ENCODE peak calls at places on chromosomes 5 and 9, in four cellular contexts. R is lung, D is mesothelial cell of epicardium, J is activated B cell treated with CpG ODN at 0.5 μM for 24 hours. F is an unnamed sample.

GRCh38 chr9:113973963-113974413 is 97.9 kb downstream of the ZNF618 start:
- DNase-seq in R (peak), D (no peak), J (no peak), F (no peak)

GRCh38 chr9:106961623-106962022 is 98.7 kb downstream of the ZNF462 start:
- DNase-seq in R (no peak), D (no peak), J (no peak), F (no peak)

GRCh38 chr5:51414516-51414915 is 31.3 kb downstream of the ISL1 start:
- DNase-seq in R (no peak), D (no peak), J (no peak), F (no peak)

GRCh38 chr5:115578657-115579056 is 23.6 kb downstream of the TICAM2 start:
- DNase-seq in R (no peak), D (no peak), J (no peak), F (no peak)

GRCh38 chr5:131068893-131069643 is 96.0 kb downstream of the HINT1 start:
- DNase-seq in R (no peak), D (no peak), J (no peak), F (no peak)

GRCh38 chr5:151770383-151771258 is 1.1 kb upstream of the G3BP1 start:
- DNase-seq in R (peak), D (peak), J (peak), F (no peak)

GRCh38 chr9:38357350-38358114 is 35.0 kb upstream of the ALDH1B1 start:
- DNase-seq in R (no peak), D (no peak), J (no peak), F (no peak)

GRCh38 chr9:135098400-135099105 is 11.1 kb downstream of the OLFM1 start:
- DNase-seq in R (no peak), D (peak), J (no peak), F (peak)

GRCh38 chr9:88310310-88310980 is 77.8 kb upstream of the SPIN1 start:
- DNase-seq in R (no peak), D (no peak), J (no peak), F (no peak)

GRCh38 chr5:139760066-139761056 is 35.2 kb upstream of the PSD2 start:
- DNase-seq in R (no peak), D (no peak), J (no peak), F (no peak)

GRCh38 chr5:74765201-74765600 is 1.7 kb downstream of the GFM2 start:
- DNase-seq in R (no peak), D (no peak), J (no peak), F (no peak)

GRCh38 chr5:13245982-13246601 is 698.4 kb downstream of the DNAH5 start:
- DNase-seq in R (no peak), D (no peak), J (no peak), F (no peak)

GRCh38 chr9:88076286-88077070 is 61.8 kb downstream of the SPATA31C2 start:
- DNase-seq in R (peak), D (peak), J (no peak), F (peak)

GRCh38 chr5:32642276-32643002 is 57.1 kb downstream of the SUB1 start:
- DNase-seq in R (no peak), D (no peak), J (no peak), F (no peak)

GRCh38 chr9:105877719-105878118 is 183.4 kb downstream of the TMEM38B start:
- DNase-seq in R (no peak), D (no peak), J (no peak), F (no peak)

DNA sequence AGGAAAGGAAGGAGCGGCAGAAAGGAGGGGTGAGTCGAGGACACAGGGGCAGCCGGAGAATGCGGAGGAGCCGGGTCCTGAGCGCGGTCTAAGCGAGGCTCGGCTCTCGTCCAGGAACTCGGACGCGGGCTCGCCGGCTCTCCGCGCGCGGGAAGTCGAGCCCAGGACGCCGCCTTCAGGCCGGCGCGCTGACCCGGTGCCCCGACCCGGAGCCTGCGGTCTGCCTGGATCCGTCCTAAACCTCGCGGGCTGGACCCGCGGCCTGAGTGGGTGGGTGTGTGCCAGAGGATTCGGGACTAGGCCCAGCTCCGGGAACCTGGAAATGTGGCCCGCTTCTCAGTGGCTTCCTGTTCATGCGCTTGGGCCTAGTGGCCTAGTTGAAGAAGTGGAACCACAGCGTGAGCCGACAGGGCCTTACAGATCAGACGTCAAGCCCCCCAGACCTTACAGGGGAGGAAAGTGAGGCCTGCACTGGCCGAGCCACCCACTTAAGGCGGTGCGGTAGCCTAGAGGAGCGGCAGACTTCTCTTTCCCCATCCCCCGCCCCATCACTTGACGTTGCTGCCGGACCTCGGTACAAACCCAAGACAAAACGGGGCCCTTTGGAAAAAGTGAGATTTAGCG is 1.2 kb downstream of the CDKN2B-AS1 start:
- DNase-seq in R (peak), D (peak), J (peak), F (peak)
- TF ChIP-seq CTCF in R (peak), D (no peak), J (no peak), F (no peak)

GRCh38 chr5:80935811-80936385 is 24.3 kb upstream of the RASGRF2 start:
- DNase-seq in R (no peak), D (no peak), J (no peak), F (no peak)
- TF ChIP-seq CTCF in R (no peak), D (no peak), J (no peak), F (no peak)

DNA sequence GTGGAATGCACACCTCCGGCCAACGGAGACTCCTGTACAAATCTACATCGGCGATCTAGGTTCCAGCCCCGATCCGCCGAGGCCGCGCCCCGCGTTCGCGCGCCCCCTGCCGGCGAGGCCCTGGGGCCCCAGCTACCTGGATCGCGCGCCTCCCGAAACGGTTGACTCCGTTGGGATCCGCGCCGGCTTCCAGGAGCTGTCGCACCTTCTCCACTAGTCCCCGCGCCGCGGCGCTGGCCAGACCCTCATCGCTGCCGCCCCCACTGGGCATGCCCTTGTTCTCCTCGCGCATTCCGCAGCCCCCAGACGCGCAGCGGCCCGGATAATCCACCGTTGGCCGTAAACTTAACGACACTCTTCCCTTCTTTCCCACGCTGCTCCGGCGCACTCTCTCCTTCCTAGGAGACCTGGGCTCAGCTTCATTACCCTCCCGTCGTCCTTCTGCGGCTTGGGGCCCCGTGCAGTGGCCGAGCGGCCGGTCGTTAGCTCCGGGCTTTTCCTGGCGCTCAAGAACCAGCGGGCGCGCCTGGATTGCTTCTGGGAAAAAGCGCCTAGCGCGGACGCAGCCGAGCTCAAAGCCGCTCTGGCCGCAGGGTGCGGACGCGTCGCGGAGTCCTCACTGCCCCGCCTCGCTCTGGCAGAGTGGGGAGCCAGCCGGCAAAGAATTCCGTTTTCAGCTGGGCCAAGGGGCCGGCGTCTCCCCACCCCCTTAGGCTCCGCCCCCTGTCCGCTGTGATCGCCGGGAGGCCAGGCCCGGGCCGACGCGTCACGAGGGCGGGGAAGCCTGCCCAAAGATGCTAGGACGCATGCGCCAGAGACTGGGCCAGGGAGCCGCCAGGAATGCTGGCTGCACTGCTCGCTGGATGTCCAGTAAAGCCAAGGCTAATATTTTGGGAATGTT is at the start of gene CDKN2B:
- DNase-seq in R (peak), D (peak), J (peak), F (peak)
- TF ChIP-seq CTCF in R (peak), D (peak), J (peak), F (peak)

DNA sequence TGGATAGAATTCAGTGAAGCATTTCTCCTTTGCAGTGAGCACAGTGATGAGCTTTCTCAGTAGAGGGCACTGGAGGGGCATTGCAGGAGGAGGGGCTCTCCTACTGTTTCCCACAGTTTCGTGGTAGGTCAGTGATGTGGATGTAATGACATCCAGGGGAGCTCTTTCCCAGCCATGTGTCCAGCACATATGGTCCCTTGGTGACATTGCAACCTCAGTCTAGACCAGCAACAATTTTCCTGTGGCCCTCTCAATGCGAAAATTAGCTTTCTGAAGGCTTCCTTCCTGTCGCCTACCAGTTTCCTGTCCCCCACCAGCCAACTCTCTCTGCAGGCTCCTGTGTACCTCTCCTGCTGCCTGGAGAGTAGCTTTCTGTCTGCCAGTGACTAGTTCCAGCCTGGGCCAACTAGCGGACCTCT is 6.9 kb upstream of the PDCL start:
- DNase-seq in R (no peak), D (no peak), J (no peak), F (no peak)
- TF ChIP-seq CTCF in R (no peak), D (no peak), J (no peak), F (no peak)

DNA sequence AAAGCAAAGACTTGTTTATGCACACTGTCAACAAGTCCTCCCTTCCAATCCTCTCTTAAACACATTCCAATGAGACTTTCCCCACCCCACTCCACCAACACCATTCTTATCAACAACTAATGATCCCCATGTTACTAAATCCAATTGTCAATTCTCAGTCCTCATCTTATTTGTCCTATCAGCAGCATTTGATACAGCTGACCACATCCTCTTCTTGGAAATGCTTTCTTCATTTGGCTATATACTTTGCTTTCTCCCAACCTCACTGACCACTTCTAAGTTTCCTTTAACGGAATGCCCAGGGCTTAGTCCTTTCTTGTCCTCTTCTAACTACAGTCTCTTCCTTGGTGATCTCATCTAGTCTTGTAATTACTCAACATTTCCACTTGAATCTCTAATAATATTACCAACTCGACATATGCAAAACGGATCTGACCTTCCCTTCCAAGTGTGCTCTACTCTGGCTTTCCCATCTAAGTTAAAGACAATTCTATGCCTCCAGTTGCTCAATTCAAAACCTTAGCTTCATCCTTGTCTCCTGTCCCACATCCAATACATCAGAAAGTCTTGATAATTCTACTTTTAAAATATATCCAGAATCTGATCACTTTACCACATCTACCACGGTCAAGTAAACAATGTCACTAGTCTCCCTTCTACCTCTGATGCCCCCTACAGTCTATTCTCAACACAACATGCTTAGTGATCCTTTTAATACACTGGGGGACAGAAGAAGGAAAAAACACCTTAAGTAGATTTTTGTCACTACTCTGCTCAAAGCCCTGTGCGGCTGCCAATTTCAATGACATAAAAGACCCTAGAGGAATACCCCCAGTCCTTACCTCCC is 25.5 kb downstream of the AGTPBP1 start:
- DNase-seq in R (no peak), D (no peak), J (no peak), F (no peak)
- TF ChIP-seq CTCF in R (no peak), D (no peak), J (no peak), F (no peak)

DNA sequence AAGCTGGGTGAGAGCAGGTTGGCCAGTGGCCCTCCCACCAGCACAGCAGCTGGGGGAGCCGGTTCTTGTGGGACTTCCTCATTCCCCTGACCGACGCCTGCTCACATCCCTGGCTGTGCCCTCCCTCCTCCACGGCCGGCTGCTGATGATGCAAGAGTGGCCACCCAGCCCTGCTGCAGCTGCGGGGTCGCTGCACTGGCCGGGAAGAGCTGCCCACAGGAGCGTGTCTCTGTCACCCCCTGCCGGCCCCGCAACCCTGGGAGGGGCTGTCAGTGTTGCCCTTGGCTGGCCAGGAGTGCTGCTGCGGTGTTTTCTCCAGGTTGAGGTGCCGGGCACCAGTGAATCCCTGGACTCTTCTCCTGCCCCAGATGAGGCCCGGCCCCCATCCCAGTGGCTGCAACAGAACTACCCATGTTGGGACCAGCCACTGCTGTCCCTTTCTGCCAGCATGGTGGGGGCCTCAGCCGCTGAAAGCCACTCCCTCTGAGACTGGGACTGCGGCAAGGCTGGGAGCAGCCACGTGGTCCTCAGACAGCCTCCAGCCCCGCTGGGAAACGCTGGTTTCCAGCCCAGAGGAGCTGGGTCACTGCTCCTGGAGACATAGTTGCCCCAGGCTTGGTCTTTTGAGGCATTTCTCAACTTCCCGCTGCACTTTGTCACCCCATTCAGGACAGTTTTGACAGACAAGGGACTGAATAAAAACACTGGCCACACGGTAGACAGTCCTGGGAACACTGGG is 739 bp downstream of the CARD9 start:
- DNase-seq in R (peak), D (no peak), J (no peak), F (no peak)
- TF ChIP-seq CTCF in R (no peak), D (no peak), J (no peak), F (peak)